ENCODE peak calls at places on chromosomes 12 and 14, in nine cellular contexts. X is cardiac fibroblast, D is M059J, J is NCI-H345, W is AG08396, Y is EH, I is HEK293T, Q is pons, N is lower lobe of right lung. M is an unnamed sample.

GRCh38 chr12:107435520-107435919 is 250.1 kb upstream of the PWP1 start:
- DNase-seq in X (no peak), Y (no peak), J (peak), N (no peak), D (no peak), W (no peak), Q (no peak), I (no peak), M (no peak)

GRCh38 chr14:52949249-52949648 is 1.6 kb downstream of the FERMT2 start:
- DNase-seq in Y (no peak), W (no peak), D (no peak), N (no peak), J (no peak), I (no peak), X (no peak), Q (no peak), M (no peak)

GRCh38 chr14:95134304-95134933 is 22.9 kb downstream of the DICER1 start:
- DNase-seq in I (no peak), D (no peak), W (no peak), J (no peak), N (no peak), Q (no peak), X (peak), Y (no peak), M (no peak)

GRCh38 chr12:96824838-96825236 is 82.2 kb upstream of the NEDD1 start:
- DNase-seq in J (no peak), Y (no peak), I (no peak), N (no peak), Q (no peak), X (no peak), W (no peak), D (no peak), M (no peak)

GRCh38 chr14:91143862-91144261 is 30.0 kb downstream of the DGLUCY start:
- DNase-seq in N (peak), Q (no peak), W (no peak), D (no peak), I (no peak), Y (peak), X (peak), J (no peak), M (no peak)

GRCh38 chr12:132373967-132374820 is 44.8 kb upstream of the GALNT9 start:
- DNase-seq in I (no peak), Y (peak), D (no peak), J (no peak), Q (no peak), N (no peak), X (peak), W (no peak), M (no peak)

GRCh38 chr12:80707830-80708534 is 548 bp downstream of the MYF6 start:
- DNase-seq in I (no peak), J (no peak), D (no peak), N (no peak), W (no peak), Y (no peak), X (no peak), Q (no peak), M (no peak)

GRCh38 chr12:10101648-10102220 is 2.9 kb upstream of the CLEC1A start:
- DNase-seq in X (no peak), Q (no peak), D (peak), I (no peak), Y (no peak), N (no peak), J (no peak), W (no peak), M (no peak)

GRCh38 chr12:115873416-115874082 is 403.9 kb downstream of the MED13L start:
- DNase-seq in Y (no peak), D (no peak), W (no peak), N (no peak), I (no peak), X (no peak), J (peak), Q (no peak), M (no peak)

GRCh38 chr12:12558291-12558690 is 4.4 kb downstream of the DUSP16 start:
- DNase-seq in W (no peak), D (no peak), X (no peak), N (no peak), I (no peak), Q (no peak), J (no peak), Y (no peak), M (no peak)

GRCh38 chr12:1705774-1706173 is 14.9 kb downstream of the ADIPOR2 start:
- DNase-seq in I (no peak), D (no peak), N (no peak), Y (no peak), Q (no peak), W (no peak), J (no peak), X (no peak), M (no peak)

GRCh38 chr12:93946542-93947150 is 201.7 kb upstream of the PLXNC1 start:
- DNase-seq in I (no peak), N (no peak), X (peak), D (peak), Y (peak), Q (no peak), J (no peak), W (no peak), M (peak)

GRCh38 chr12:108193922-108194321 is 64.8 kb downstream of the WSCD2 start:
- DNase-seq in J (peak), I (peak), Y (peak), D (peak), X (peak), Q (peak), N (no peak), W (peak), M (no peak)

GRCh38 chr14:55572578-55572977 is 7.4 kb upstream of the KTN1 start:
- DNase-seq in Y (no peak), Q (peak), X (no peak), D (no peak), N (no peak), J (peak), I (no peak), W (no peak), M (no peak)

GRCh38 chr12:104998423-104999346 is 12.6 kb downstream of the NOPCHAP1 start:
- DNase-seq in Y (no peak), I (no peak), J (peak), W (no peak), D (no peak), Q (no peak), N (peak), X (no peak), M (no peak)

GRCh38 chr14:101709533-101709881 is 52.0 kb upstream of the PPP2R5C start:
- DNase-seq in J (no peak), I (no peak), X (no peak), W (no peak), N (no peak), Y (no peak), D (no peak), Q (no peak), M (no peak)

GRCh38 chr12:131104464-131105350 is 151.0 kb downstream of the ADGRD1 start:
- DNase-seq in J (peak), I (peak), D (peak), Y (peak), W (peak), Q (peak), X (peak), N (peak), M (no peak)

GRCh38 chr12:93176166-93176565 is 201.6 kb upstream of the NUDT4 start:
- DNase-seq in Y (peak), D (peak), W (no peak), X (peak), J (no peak), N (no peak), Q (no peak), I (no peak), M (peak)

GRCh38 chr12:29492884-29493283 is 4.6 kb downstream of the OVCH1 start:
- DNase-seq in D (no peak), J (no peak), Y (no peak), W (no peak), I (no peak), N (no peak), Q (no peak), X (no peak), M (no peak)

GRCh38 chr14:60396718-60397343 is 89.0 kb downstream of the C14orf39 start:
- DNase-seq in I (no peak), Y (peak), J (no peak), N (no peak), X (peak), D (peak), Q (no peak), W (no peak), M (no peak)

GRCh38 chr12:63882844-63883243 is 38.3 kb downstream of the SRGAP1 start:
- DNase-seq in X (no peak), I (peak), N (no peak), D (no peak), J (peak), Q (no peak), Y (no peak), W (no peak), M (peak)

GRCh38 chr14:70097576-70098256 is 91.0 kb downstream of the SLC8A3 start:
- DNase-seq in Q (no peak), N (no peak), W (no peak), D (no peak), J (peak), Y (no peak), X (no peak), I (no peak), M (no peak)

GRCh38 chr12:91326043-91327027 is 143.7 kb upstream of the DCN start:
- DNase-seq in W (peak), N (no peak), Q (peak), I (peak), Y (peak), D (peak), J (peak), X (peak), M (no peak)

GRCh38 chr12:11895421-11896064 is 175.2 kb upstream of the BCL2L14 start:
- DNase-seq in J (no peak), N (no peak), X (no peak), D (no peak), W (no peak), I (no peak), Y (no peak), Q (no peak), M (no peak)

GRCh38 chr14:104356738-104357688 is 218.6 kb downstream of the KIF26A start:
- DNase-seq in N (no peak), W (no peak), X (no peak), D (no peak), I (no peak), J (no peak), Q (no peak), Y (no peak), M (no peak)

GRCh38 chr14:50085570-50086315 is 30.6 kb downstream of the VCPKMT start:
- DNase-seq in I (no peak), J (no peak), Y (peak), W (peak), X (peak), D (peak), Q (no peak), N (no peak), M (peak)

M was measured in skeletal muscle cell.